ENCODE peak calls at places on chromosomes 6 and 20, in nine cellular contexts. R, Y, T, A, Z, G, P, I and E are unnamed samples. For H3K9me3, the result is how much of the 10 kb centered on the place peaks cover.

GRCh38 chr20:8854566-8854965 is 214.3 kb upstream of the PLCB4 start:
- DNase-seq in Z (no peak), T (no peak), I (no peak), P (no peak), G (peak), Y (no peak), R (no peak), A (peak), E (peak)

GRCh38 chr6:93468291-93468690 is 48.9 kb upstream of the EPHA7 start:
- DNase-seq in R (no peak), T (peak), Y (no peak), I (no peak), Z (no peak), G (no peak), P (no peak), A (peak), E (no peak)

GRCh38 chr6:93124226-93124625 is 295.1 kb downstream of the EPHA7 start:
- DNase-seq in T (no peak), Y (no peak), I (no peak), G (no peak), P (no peak), A (peak), Z (no peak), R (no peak), E (no peak)

GRCh38 chr6:44580901-44581300 is 193.4 kb downstream of the CDC5L start:
- DNase-seq in A (peak), I (no peak), R (peak), Z (no peak), G (no peak), P (no peak), Y (no peak), T (no peak), E (no peak)

GRCh38 chr20:19735446-19735845 is 22.6 kb upstream of the RIN2 start:
- DNase-seq in A (peak), T (peak), P (peak), Y (peak), I (peak), G (peak), R (peak), Z (no peak), E (peak)

GRCh38 chr6:90083891-90084290 is 189.6 kb downstream of the GJA10 start:
- DNase-seq in T (no peak), Z (peak), P (no peak), Y (no peak), I (no peak), R (no peak), G (no peak), A (no peak), E (no peak)

GRCh38 chr6:125188037-125188436 is 34.5 kb downstream of the TPD52L1 start:
- DNase-seq in R (no peak), Y (no peak), G (no peak), A (peak), Z (no peak), T (no peak), P (no peak), I (no peak), E (no peak)

GRCh38 chr20:51339721-51340450 is 202.6 kb downstream of the NFATC2 start:
- DNase-seq in I (no peak), A (no peak), R (no peak), P (no peak), Z (no peak), Y (no peak), G (no peak), T (no peak), E (no peak)

GRCh38 chr20:2690213-2690612 is 2.4 kb upstream of the EBF4 start:
- DNase-seq in R (no peak), G (no peak), P (no peak), Z (no peak), I (no peak), Y (no peak), A (no peak), T (no peak), E (peak)

GRCh38 chr6:139588076-139588639 is 213.7 kb upstream of the CITED2 start:
- DNase-seq in T (no peak), I (no peak), R (no peak), P (peak), A (peak), Z (no peak), G (no peak), Y (no peak), E (no peak)

GRCh38 chr6:29602564-29603361 is 17.8 kb downstream of the OR2H2 start:
- DNase-seq in A (peak), Z (no peak), T (no peak), G (no peak), Y (peak), I (no peak), R (no peak), P (no peak), E (no peak)

GRCh38 chr20:1334370-1334731 is 5.4 kb upstream of the SDCBP2 start:
- DNase-seq in Z (no peak), I (no peak), G (no peak), R (peak), Y (no peak), A (no peak), P (no peak), T (no peak), E (no peak)

GRCh38 chr6:168052291-168052891 is 26.6 kb downstream of the FRMD1 start:
- DNase-seq in Z (no peak), T (no peak), A (no peak), R (no peak), P (peak), Y (no peak), G (no peak), I (no peak), E (no peak)

GRCh38 chr6:91082311-91082803 is 495.5 kb upstream of the MAP3K7 start:
- DNase-seq in P (no peak), G (no peak), Y (no peak), Z (no peak), I (no peak), T (no peak), A (peak), R (no peak), E (no peak)

GRCh38 chr20:34390769-34391447 is 27.8 kb downstream of the ITCH start:
- DNase-seq in A (peak), G (peak), Y (peak), P (peak), T (peak), R (peak), Z (peak), I (no peak), E (peak)

GRCh38 chr20:61980647-61981583 is 84.8 kb downstream of the TAF4 start:
- DNase-seq in Z (no peak), I (no peak), G (peak), R (no peak), P (peak), Y (peak), A (peak), T (peak), E (no peak)

GRCh38 chr6:108760158-108761050 is 87.8 kb upstream of the ARMC2 start:
- DNase-seq in T (no peak), I (no peak), R (no peak), Y (no peak), Z (no peak), G (no peak), P (no peak), A (peak), E (no peak)

GRCh38 chr20:29301624-29302259 is 1955.7 kb upstream of the DEFB115 start:
- DNase-seq in A (no peak), Y (no peak), P (no peak), I (no peak), Z (no peak), G (no peak), T (no peak), R (no peak), E (no peak)

GRCh38 chr6:90413867-90414266 is 117.2 kb upstream of the BACH2 start:
- DNase-seq in A (peak), Y (no peak), R (no peak), Z (peak), G (no peak), T (no peak), I (no peak), P (no peak), E (no peak)

GRCh38 chr6:159788757-159789376 is 535 bp downstream of the TCP1 start:
- DNase-seq in I (no peak), Z (peak), Y (peak), A (peak), R (peak), T (no peak), G (peak), P (peak), E (peak)

GRCh38 chr6:154404791-154405400 is 48.3 kb upstream of the IPCEF1 start:
- DNase-seq in G (no peak), Z (no peak), A (peak), T (no peak), Y (no peak), P (no peak), R (no peak), I (no peak), E (no peak)

GRCh38 chr20:1950836-1951235 is 43.0 kb downstream of the PDYN start:
- DNase-seq in G (no peak), Z (no peak), Y (no peak), A (no peak), T (no peak), R (no peak), I (no peak), P (no peak), E (no peak)

GRCh38 chr6:168655462-168656152 is 214.6 kb downstream of the SMOC2 start:
- DNase-seq in A (no peak), T (no peak), Z (no peak), R (no peak), I (no peak), P (no peak), Y (no peak), G (no peak), E (no peak)

GRCh38 chr6:132952468-132952867 is 138.1 kb downstream of the RPS12 start:
- DNase-seq in G (no peak), Z (no peak), R (no peak), T (no peak), A (peak), Y (peak), I (no peak), P (no peak), E (no peak)

GRCh38 chr6:110626442-110626841 is 150.0 kb upstream of the SLC22A16 start:
- DNase-seq in T (no peak), I (no peak), Z (no peak), G (no peak), Y (no peak), P (no peak), A (no peak), R (no peak), E (no peak)

GRCh38 chr20:25372584-25373336 is 17.9 kb downstream of the ABHD12 start:
- DNase-seq in A (peak), Z (no peak), T (no peak), Y (peak), I (no peak), R (no peak), G (no peak), P (no peak), E (no peak)

GRCh38 chr6:137882225-137882961 is 15.3 kb downstream of the TNFAIP3 start:
- DNase-seq in R (no peak), Y (no peak), P (no peak), T (no peak), I (no peak), A (no peak), G (no peak), Z (no peak), E (no peak)

GRCh38 chr6:142222022-142222421 is 75.0 kb downstream of the VTA1 start:
- DNase-seq in G (no peak), Z (no peak), I (no peak), A (no peak), P (no peak), T (no peak), Y (no peak), R (no peak), E (no peak)

GRCh38 chr20:19734811-19735210 is 23.2 kb upstream of the RIN2 start:
- DNase-seq in G (no peak), I (no peak), A (no peak), Y (no peak), P (no peak), R (no peak), T (no peak), Z (no peak), E (no peak)

GRCh38 chr20:36497856-36498255 is 43.5 kb upstream of the MYL9 start:
- DNase-seq in R (no peak), G (no peak), Y (no peak), Z (no peak), I (no peak), A (no peak), T (no peak), P (no peak), E (no peak)

GRCh38 chr6:44342489-44342888 is at the start of gene SPATS1:
- DNase-seq in T (no peak), Y (no peak), P (no peak), I (no peak), G (peak), A (no peak), Z (no peak), R (no peak), E (no peak)

GRCh38 chr6:117451607-117452164 is 25.9 kb upstream of the ROS1 start:
- DNase-seq in T (no peak), A (peak), P (no peak), Y (no peak), R (no peak), I (no peak), Z (no peak), G (no peak), E (no peak)

GRCh38 chr6:39488255-39488881 is 165.9 kb upstream of the KCNK16 start:
- DNase-seq in Y (no peak), A (no peak), Z (no peak), R (no peak), G (no peak), I (no peak), T (no peak), P (no peak), E (no peak)

GRCh38 chr6:133587841-133588240 is 301.1 kb upstream of the TCF21 start:
- DNase-seq in P (no peak), Z (no peak), T (no peak), Y (no peak), A (peak), I (no peak), R (no peak), G (no peak), E (no peak)

GRCh38 chr20:9903048-9903651 is 64.3 kb upstream of the PAK5 start:
- DNase-seq in T (no peak), P (no peak), R (no peak), Z (no peak), Y (peak), A (no peak), G (no peak), I (no peak), E (no peak)

GRCh38 chr20:53934421-53935352 is 135.7 kb downstream of the BCAS1 start:
- DNase-seq in T (no peak), A (peak), G (no peak), Z (no peak), P (no peak), I (no peak), R (no peak), Y (peak), E (no peak)

DNA sequence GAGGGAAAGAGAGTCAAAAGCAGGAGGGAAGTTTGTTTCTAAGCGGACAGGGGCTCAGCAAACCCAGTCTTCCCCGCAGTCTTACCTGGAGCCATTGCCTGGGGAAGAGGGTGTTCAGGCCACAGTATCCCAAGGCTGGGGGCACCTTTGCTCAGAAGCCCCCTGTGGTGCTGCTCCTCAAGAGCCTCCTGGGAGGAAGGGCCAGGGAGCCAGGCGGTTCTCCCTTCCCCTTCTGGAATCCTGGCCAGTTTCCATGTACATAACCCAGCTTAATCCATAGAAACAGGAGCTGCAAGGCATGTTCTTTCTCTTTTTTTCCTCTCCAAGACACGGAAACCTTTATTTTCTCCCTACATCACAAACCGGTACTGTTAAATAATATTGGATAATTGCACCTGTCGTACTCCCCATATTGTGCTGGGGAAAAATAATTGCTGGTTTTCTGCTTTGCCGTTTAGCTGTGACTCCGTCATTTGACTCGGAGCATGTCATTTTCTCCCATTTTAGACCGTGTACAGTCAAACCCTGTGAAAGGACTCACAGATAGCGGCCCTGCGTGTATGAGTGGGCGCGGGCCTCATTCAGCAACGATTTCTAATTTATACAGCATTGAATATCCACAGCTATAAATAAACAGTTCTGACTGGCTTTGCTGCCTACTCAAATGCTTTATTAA is 67.5 kb downstream of the ADTRP start:
- DNase-seq in T (no peak), Y (no peak), I (no peak), P (no peak), Z (no peak), G (no peak), R (no peak), A (peak), E (no peak)
- H3K4me3 ChIP-seq in T (no peak), Y (no peak), I (no peak), P (no peak), Z (no peak), G (peak), R (no peak), A (no peak), E (peak)

GRCh38 chr20:42276718-42277117 is 658.5 kb upstream of the CHD6 start:
- DNase-seq in T (no peak), R (no peak), G (no peak), I (no peak), P (no peak), Z (no peak), Y (no peak), A (no peak), E (no peak)

GRCh38 chr20:42272516-42272915 is 654.3 kb upstream of the CHD6 start:
- DNase-seq in T (no peak), Z (no peak), A (no peak), I (no peak), G (no peak), P (no peak), Y (no peak), R (no peak), E (no peak)

GRCh38 chr20:42281801-42282200 is 663.6 kb upstream of the CHD6 start:
- DNase-seq in Z (no peak), T (no peak), Y (no peak), R (no peak), G (no peak), I (no peak), P (no peak), A (no peak), E (no peak)

GRCh38 chr20:42274977-42275376 is 656.8 kb upstream of the CHD6 start:
- DNase-seq in Z (no peak), I (no peak), A (no peak), Y (no peak), T (no peak), P (no peak), G (no peak), R (no peak), E (no peak)

GRCh38 chr20:42277203-42277602 is 659.0 kb upstream of the CHD6 start:
- DNase-seq in P (no peak), T (no peak), Y (no peak), R (no peak), Z (no peak), G (no peak), I (no peak), A (no peak), E (no peak)
- H3K9me3 ChIP-seq in P (under half), T (under half), Y (under half), R (under half), Z (under half), G (under half), I (under half), A (under half), E (under half)

DNA sequence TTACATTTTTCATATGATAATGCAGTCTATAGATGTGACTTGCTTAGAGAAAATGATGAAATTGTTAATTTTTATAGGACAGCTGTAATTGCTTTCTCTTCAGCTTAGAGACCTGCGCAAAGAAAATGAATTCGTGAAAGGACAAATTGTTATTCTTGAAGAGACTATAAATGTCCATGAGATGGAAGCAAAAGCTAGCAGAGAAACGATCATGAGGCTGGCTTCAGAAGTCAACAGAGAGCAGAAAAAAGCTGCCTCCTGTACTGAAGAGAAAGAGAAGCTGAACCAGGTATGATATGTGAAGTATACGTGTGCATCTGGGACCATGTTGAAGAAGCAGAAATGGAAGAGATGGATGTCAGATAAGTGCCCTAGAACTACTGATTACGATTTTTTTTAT is 54.4 kb downstream of the CCDC170 start:
- DNase-seq in I (no peak), T (no peak), Z (no peak), P (no peak), A (no peak), G (no peak), R (no peak), Y (no peak), E (no peak)
- TF ChIP-seq CTCF in I (no peak), T (no peak), Z (no peak), P (no peak), A (no peak), G (no peak), R (no peak), Y (no peak), E (no peak)

GRCh38 chr6:24824142-24824755 is 25.5 kb upstream of the ARMH2 start:
- DNase-seq in Z (no peak), R (no peak), Y (no peak), T (no peak), P (no peak), A (no peak), I (no peak), G (no peak), E (no peak)
- H3K4me3 ChIP-seq in Z (no peak), R (no peak), Y (no peak), T (no peak), P (no peak), A (no peak), I (no peak), G (no peak), E (no peak)

DNA sequence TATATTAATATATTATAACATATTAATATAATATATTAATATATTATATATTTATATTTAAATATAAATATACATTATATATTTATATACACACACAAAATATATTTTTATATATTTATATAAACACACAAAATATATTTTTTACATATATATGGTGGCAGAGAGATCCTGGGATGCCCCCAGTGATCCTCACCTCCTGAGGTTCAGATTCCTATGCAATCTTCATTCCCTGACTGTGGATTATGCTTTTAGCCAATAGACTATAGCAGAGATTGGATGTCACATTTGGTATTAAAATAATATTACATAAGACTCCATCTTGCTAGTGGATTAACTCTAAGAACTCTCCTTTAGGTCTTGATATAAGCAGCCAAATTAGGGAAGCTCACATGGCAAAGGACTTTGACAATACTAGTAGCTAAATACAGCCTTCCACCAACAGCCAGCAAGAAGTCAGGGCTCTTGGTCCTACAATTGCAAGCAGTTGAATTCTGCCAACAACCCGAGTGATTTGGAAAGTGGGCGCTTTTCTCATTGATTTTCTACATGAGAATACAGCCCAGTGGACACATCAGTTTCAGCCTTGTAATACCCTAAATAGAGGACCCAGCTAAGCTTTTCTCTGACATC is 681.0 kb downstream of the C6orf118 start:
- DNase-seq in G (no peak), A (no peak), I (no peak), Z (no peak), P (no peak), T (no peak), R (no peak), Y (no peak), E (no peak)
- H3K9me3 ChIP-seq in G (under half), A (under half), I (under half), Z (under half), P (under half), T (under half), R (under half), Y (under half), E (under half)

GRCh38 chr6:52693777-52694176 is 22.9 kb downstream of the TMEM14A start:
- DNase-seq in R (no peak), P (no peak), A (no peak), Y (no peak), G (no peak), I (no peak), Z (no peak), T (no peak), E (no peak)

GRCh38 chr6:52696418-52696817 is 25.5 kb downstream of the TMEM14A start:
- DNase-seq in Y (no peak), R (no peak), Z (no peak), A (no peak), I (no peak), T (no peak), P (no peak), G (no peak), E (no peak)

GRCh38 chr6:52694404-52694803 is 23.5 kb downstream of the TMEM14A start:
- DNase-seq in Y (no peak), R (no peak), Z (no peak), P (no peak), I (no peak), G (no peak), A (no peak), T (no peak), E (no peak)

DNA sequence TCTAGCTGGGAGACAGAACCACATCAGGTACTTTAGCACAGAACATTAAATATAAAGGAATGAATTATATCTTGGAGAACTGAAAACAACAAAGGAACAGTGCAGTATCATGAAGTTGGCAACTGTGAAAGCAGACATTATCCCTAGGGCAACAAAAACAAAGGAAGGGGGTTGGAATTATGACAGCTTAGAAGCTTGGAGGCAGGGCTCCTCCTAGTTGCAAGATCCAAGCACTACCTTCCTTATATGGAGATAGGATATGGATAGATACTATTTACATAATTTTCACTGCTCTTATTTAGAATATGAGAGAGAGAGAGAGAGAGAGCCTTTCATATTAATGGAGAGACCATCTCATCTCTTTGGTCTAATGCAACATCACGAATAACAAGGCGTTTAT is 27.0 kb downstream of the TMEM14A start:
- DNase-seq in G (no peak), P (no peak), I (no peak), T (no peak), Y (peak), A (peak), R (no peak), Z (no peak), E (no peak)
- TF ChIP-seq CTCF in G (no peak), P (no peak), I (no peak), T (no peak), Y (no peak), A (no peak), R (no peak), Z (no peak), E (no peak)